ENCODE peak calls at places on chromosomes 16 and 17, in seven cellular contexts. L, T, N, E, Z, C and B are unnamed samples.
A peak's percentile ranks its signal among the peaks of the same experiment; 100 is the strongest.

GRCh38 chr16:2142942-2143868 is 5.2 kb upstream of the RAB26 start:
- DNase-seq in E (no peak), N (no peak), L (no peak), Z (no peak), C (no peak), T (no peak), B (peak; percentile 47)

GRCh38 chr16:47507701-47508100 is 46.6 kb downstream of the PHKB start:
- DNase-seq in E (peak; percentile 10), N (no peak), C (no peak), Z (peak; percentile 8), L (no peak), T (no peak), B (no peak)

GRCh38 chr17:31494259-31495048 is 103.0 kb downstream of the RAB11FIP4 start:
- DNase-seq in E (no peak), C (no peak), L (peak; percentile 63), N (no peak), Z (no peak), T (peak; percentile 57), B (no peak)

GRCh38 chr17:76864024-76864423 is 4.2 kb upstream of the MGAT5B start:
- DNase-seq in E (no peak), Z (no peak), C (no peak), L (no peak), T (no peak), N (no peak), B (no peak)

GRCh38 chr17:1180434-1180742 is 607 bp upstream of the ABR start:
- DNase-seq in Z (no peak), T (no peak), L (no peak), C (no peak), E (no peak), N (no peak), B (no peak)

GRCh38 chr17:67289174-67289876 is 44.3 kb upstream of the HELZ start:
- DNase-seq in T (peak; percentile 52), E (peak; percentile 88), C (no peak), Z (peak; percentile 85), N (no peak), L (peak; percentile 92), B (peak; percentile 74)

GRCh38 chr16:30786936-30787612 is at the start of gene ZNF629:
- DNase-seq in N (peak; percentile 39), C (no peak), Z (peak; percentile 45), E (peak; percentile 77), L (peak; percentile 91), T (peak; percentile 75), B (peak; percentile 89)

GRCh38 chr17:45319239-45319703 is 2.5 kb upstream of the MAP3K14 start:
- DNase-seq in N (peak; percentile 99), C (no peak), T (peak; percentile 59), L (no peak), E (peak; percentile 51), Z (no peak), B (peak; percentile 45)

GRCh38 chr16:66874079-66874775 is 6.1 kb upstream of the PDP2 start:
- DNase-seq in N (peak; percentile 8), Z (no peak), L (peak; percentile 29), T (no peak), C (no peak), E (peak; percentile 64), B (no peak)

GRCh38 chr16:82888616-82889015 is 261.8 kb downstream of the CDH13 start:
- DNase-seq in Z (peak; percentile 34), N (no peak), C (no peak), E (peak; percentile 98), T (peak; percentile 23), L (no peak), B (no peak)

GRCh38 chr16:89201467-89202377 is 1.4 kb upstream of the SLC22A31 start:
- DNase-seq in C (no peak), L (peak; percentile 95), Z (peak; percentile 43), N (peak; percentile 77), T (peak; percentile 93), E (peak; percentile 66), B (peak; percentile 98)

GRCh38 chr17:7932483-7932891 is 481 bp downstream of the CNTROB start:
- DNase-seq in L (no peak), C (peak; percentile 16), N (peak; percentile 20), E (peak; percentile 24), Z (peak; percentile 48), T (peak; percentile 45), B (no peak)

GRCh38 chr17:42670199-42670924 is 6.4 kb downstream of the PLEKHH3 start:
- DNase-seq in C (peak; percentile 3), L (peak; percentile 71), N (no peak), T (no peak), E (no peak), Z (no peak), B (peak; percentile 97)

GRCh38 chr16:47873434-47873833 is 282.4 kb downstream of the ABCC12 start:
- DNase-seq in E (no peak), L (no peak), T (no peak), N (no peak), C (no peak), Z (no peak), B (peak; percentile 63)

GRCh38 chr17:28897769-28898259 is 281 bp upstream of the FLOT2 start:
- DNase-seq in L (no peak), N (no peak), C (no peak), E (no peak), T (no peak), Z (peak; percentile 37), B (no peak)

GRCh38 chr16:4314532-4315184 is 1.2 kb upstream of the GLIS2 start:
- DNase-seq in E (peak; percentile 52), T (peak; percentile 23), Z (peak; percentile 36), N (peak; percentile 39), C (no peak), L (peak; percentile 84), B (peak; percentile 78)

GRCh38 chr17:47739150-47739549 is 6.1 kb downstream of the TBX21 start:
- DNase-seq in E (no peak), N (no peak), Z (no peak), C (no peak), L (no peak), T (no peak), B (no peak)

GRCh38 chr16:68665501-68665900 is 20.4 kb downstream of the CDH3 start:
- DNase-seq in E (no peak), N (peak; percentile 92), Z (no peak), C (no peak), L (no peak), T (no peak), B (no peak)

GRCh38 chr16:68664297-68664696 is 19.2 kb downstream of the CDH3 start:
- DNase-seq in T (no peak), E (no peak), L (no peak), Z (no peak), C (no peak), N (peak; percentile 29), B (no peak)

GRCh38 chr16:68668266-68668665 is 23.2 kb downstream of the CDH3 start:
- DNase-seq in N (peak; percentile 92), Z (no peak), L (no peak), E (no peak), C (peak; percentile 62), T (no peak), B (no peak)
- TF ChIP-seq CTCF in N (no peak), Z (no peak), L (no peak), E (no peak), C (no peak), T (no peak), B (no peak)

DNA sequence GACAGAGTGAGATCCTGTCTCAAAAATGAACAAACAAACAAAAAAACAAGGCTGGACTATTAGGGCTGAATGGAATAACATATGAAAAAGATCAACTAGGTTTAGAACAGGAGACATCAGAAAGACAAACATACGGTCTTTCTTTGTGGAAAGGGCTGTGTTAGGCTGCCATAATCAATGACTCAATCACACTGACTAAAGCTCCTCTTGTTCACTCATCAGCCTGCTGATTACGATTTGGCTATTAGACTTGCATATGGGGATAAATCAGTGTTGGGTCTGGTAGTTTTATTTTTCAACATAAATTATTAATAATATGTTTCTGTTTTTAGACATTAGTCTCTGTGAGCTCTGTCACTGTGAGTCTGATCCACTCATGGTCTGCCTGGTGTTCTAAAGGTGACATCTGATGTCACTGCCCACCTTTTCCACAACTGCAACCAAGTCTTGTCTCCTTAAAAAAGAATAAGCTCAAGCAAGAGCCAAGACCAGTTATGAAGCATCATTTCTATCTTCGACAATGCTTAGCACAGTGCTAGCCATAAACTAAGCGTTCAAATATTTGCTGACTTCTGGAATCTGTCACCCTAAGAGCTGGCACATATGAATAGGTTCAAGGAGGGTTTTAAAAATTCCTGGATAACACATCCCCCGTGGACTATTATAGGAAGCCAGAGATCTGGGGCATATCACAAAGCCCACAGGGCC is 10.2 kb downstream of the CFAP20 start:
- DNase-seq in C (no peak), N (no peak), E (no peak), T (no peak), Z (no peak), L (no peak), B (no peak)
- H3K27ac ChIP-seq in C (no peak overlapping the region), N (no peak overlapping the region), E (no peak overlapping the region), T (no peak overlapping the region), Z (no peak overlapping the region), L (no peak overlapping the region), B (no peak overlapping the region)

GRCh38 chr16:87457724-87458423 is 35.0 kb downstream of the ZCCHC14 start:
- DNase-seq in Z (peak; percentile 80), E (peak; percentile 92), T (no peak), L (no peak), C (no peak), N (peak; percentile 94), B (peak; percentile 60)
- H3K9ac ChIP-seq in Z (peak overlapping the region; percentile 70), E (peak overlapping the region; percentile 51), T (no peak overlapping the region), L (peak overlapping the region; percentile 48), C (no peak overlapping the region), N (peak overlapping the region; percentile 44), B (no peak overlapping the region)

GRCh38 chr17:50175035-50175788 is 9.4 kb downstream of the SGCA start:
- DNase-seq in E (no peak), T (no peak), C (no peak), N (no peak), L (peak; percentile 53), Z (no peak), B (no peak)

GRCh38 chr17:50174444-50174843 is 8.6 kb downstream of the SGCA start:
- DNase-seq in C (no peak), Z (no peak), L (peak; percentile 10), T (no peak), N (no peak), E (no peak), B (no peak)

GRCh38 chr17:50177983-50178834 is 12.4 kb downstream of the SGCA start:
- DNase-seq in C (peak; percentile 73), N (peak; percentile 97), Z (peak; percentile 84), E (peak; percentile 97), T (peak; percentile 84), L (peak; percentile 90), B (peak; percentile 95)

GRCh38 chr17:50177476-50177875 is 11.7 kb downstream of the SGCA start:
- DNase-seq in C (no peak), L (no peak), T (no peak), E (no peak), Z (no peak), N (no peak), B (no peak)

DNA sequence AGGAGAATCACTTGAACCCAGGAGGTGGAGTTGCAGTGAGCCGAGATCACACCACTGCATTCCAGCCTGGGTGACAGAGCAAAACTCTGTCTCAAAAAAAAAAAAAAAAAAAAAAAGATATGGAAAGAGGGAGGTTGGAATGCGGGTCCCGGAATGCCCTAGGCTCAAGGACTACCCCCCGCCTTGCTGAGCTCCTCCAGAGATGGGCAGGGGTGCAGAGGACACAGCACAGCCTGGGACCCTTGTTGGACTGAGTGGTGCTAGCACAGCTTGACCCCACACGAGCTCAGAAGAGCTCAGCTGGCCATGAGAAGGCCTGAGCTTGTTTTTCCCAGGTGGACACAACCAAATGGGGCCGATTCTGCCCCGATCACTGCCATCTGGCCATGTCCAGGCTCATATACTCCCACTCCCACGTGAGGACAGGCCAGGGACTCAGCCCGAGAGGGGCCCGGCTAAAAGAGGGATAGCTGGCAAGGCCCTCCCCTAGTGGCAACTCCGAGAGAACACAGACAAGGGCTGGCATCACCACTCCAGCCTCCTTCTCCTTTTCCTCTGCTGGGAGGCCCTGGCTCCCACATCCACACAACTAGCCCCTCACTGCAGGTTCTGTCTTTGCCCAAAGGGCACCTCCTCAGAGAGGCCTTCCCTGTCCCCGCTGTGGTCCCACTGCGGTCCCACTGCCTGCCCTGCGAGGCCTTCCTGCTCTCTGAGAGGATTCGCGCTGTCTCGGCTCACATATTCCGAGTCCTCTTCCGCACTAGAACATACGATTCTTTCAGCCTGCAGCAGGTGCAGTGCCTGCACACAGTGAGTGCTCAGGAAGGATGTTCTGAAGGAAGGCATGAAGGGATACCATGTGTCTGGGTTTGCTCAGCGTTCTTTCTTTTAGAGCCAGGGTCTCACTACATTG is 11.0 kb downstream of the SGCA start:
- DNase-seq in N (no peak), L (peak; percentile 62), Z (no peak), C (no peak), E (no peak), T (no peak), B (peak; percentile 78)
- TF ChIP-seq CTCF in N (peak; percentile 17), L (no peak), Z (no peak), C (no peak), E (no peak), T (no peak), B (peak; percentile 54)